ENCODE peak calls at places on chromosome 15, in six cellular contexts. B is mammary epithelial cell; L is ovary; Q is A673; S is cardiac muscle cell; P is CD8-positive, alpha-beta T cell. C is an unnamed sample. For H3K4me1, the result is how much of the 10 kb centered on the place peaks cover.

GRCh38 chr15:53446376-53446775 is 313.1 kb downstream of the WDR72 start:
- DNase-seq in Q (no peak), P (no peak), B (no peak), L (no peak), S (no peak), C (no peak)

GRCh38 chr15:40381818-40382529 is 547 bp upstream of the KNSTRN start:
- DNase-seq in B (no peak), L (no peak), P (no peak), S (no peak), Q (no peak), C (no peak)

GRCh38 chr15:67746022-67746421 is 79.3 kb upstream of the SKOR1 start:
- DNase-seq in P (no peak), B (peak), Q (no peak), S (no peak), L (no peak), C (no peak)

GRCh38 chr15:61871926-61872522 is 188.2 kb downstream of the VPS13C start:
- DNase-seq in B (no peak), S (peak), Q (peak), P (no peak), L (no peak), C (no peak)

GRCh38 chr15:81275711-81276417 is 48.1 kb downstream of the STARD5 start:
- DNase-seq in B (no peak), Q (no peak), P (no peak), L (no peak), S (no peak), C (no peak)

GRCh38 chr15:61916104-61916503 is 144.1 kb downstream of the VPS13C start:
- DNase-seq in Q (peak), L (no peak), P (no peak), S (peak), B (no peak), C (no peak)

GRCh38 chr15:43517354-43518072 is at the start of gene MAP1A:
- DNase-seq in Q (peak), S (peak), P (no peak), B (no peak), L (peak), C (peak)

GRCh38 chr15:81189583-81190283 is 6.9 kb upstream of the IL16 start:
- DNase-seq in S (no peak), P (no peak), Q (peak), B (peak), L (peak), C (no peak)

GRCh38 chr15:45180201-45180600 is 7.6 kb downstream of the SHF start:
- DNase-seq in S (no peak), L (no peak), P (no peak), Q (no peak), B (peak), C (no peak)

GRCh38 chr15:47870956-47871625 is 153.8 kb downstream of the SEMA6D start:
- DNase-seq in B (peak), Q (peak), L (no peak), P (no peak), S (no peak), C (no peak)

GRCh38 chr15:51132384-51133139 is 37.9 kb upstream of the TNFAIP8L3 start:
- DNase-seq in B (peak), P (no peak), Q (peak), S (peak), L (peak), C (peak)

GRCh38 chr15:67521770-67522568 is 1.0 kb downstream of the C15orf61 start:
- DNase-seq in S (no peak), L (no peak), Q (peak), B (peak), P (no peak), C (no peak)

GRCh38 chr15:69573815-69574472 is 121.3 kb downstream of the RPLP1 start:
- DNase-seq in L (no peak), S (no peak), B (no peak), Q (no peak), P (no peak), C (no peak)

GRCh38 chr15:96344120-96344705 is 13.7 kb downstream of the NR2F2 start:
- DNase-seq in P (no peak), S (no peak), Q (peak), L (no peak), B (no peak), C (no peak)

GRCh38 chr15:62560943-62561571 is 396.0 kb upstream of the C2CD4B start:
- DNase-seq in S (no peak), P (no peak), Q (no peak), L (no peak), B (no peak), C (no peak)

GRCh38 chr15:43775411-43775965 is 1.3 kb downstream of the ELL3 start:
- DNase-seq in S (peak), B (peak), Q (peak), P (no peak), L (peak), C (no peak)

GRCh38 chr15:57720861-57721260 is 14.3 kb downstream of the POLR2M start:
- DNase-seq in Q (no peak), P (no peak), L (no peak), B (no peak), S (no peak), C (no peak)

GRCh38 chr15:51931638-51932037 is 39.9 kb downstream of the LEO1 start:
- DNase-seq in Q (no peak), P (no peak), S (no peak), B (peak), L (no peak), C (no peak)

GRCh38 chr15:50137330-50137761 is 18.3 kb upstream of the ATP8B4 start:
- DNase-seq in Q (peak), L (no peak), S (no peak), B (peak), P (no peak), C (no peak)

GRCh38 chr15:68770206-68770605 is 50.5 kb downstream of the ANP32A start:
- DNase-seq in Q (no peak), S (no peak), P (no peak), L (no peak), B (no peak), C (no peak)

GRCh38 chr15:36589971-36590370 is 10.5 kb downstream of the CDIN1 start:
- DNase-seq in P (no peak), S (no peak), Q (no peak), B (no peak), L (no peak), C (no peak)

GRCh38 chr15:58475573-58476524 is 44.1 kb downstream of the LIPC start:
- DNase-seq in B (peak), P (no peak), L (no peak), S (no peak), Q (peak), C (no peak)

DNA sequence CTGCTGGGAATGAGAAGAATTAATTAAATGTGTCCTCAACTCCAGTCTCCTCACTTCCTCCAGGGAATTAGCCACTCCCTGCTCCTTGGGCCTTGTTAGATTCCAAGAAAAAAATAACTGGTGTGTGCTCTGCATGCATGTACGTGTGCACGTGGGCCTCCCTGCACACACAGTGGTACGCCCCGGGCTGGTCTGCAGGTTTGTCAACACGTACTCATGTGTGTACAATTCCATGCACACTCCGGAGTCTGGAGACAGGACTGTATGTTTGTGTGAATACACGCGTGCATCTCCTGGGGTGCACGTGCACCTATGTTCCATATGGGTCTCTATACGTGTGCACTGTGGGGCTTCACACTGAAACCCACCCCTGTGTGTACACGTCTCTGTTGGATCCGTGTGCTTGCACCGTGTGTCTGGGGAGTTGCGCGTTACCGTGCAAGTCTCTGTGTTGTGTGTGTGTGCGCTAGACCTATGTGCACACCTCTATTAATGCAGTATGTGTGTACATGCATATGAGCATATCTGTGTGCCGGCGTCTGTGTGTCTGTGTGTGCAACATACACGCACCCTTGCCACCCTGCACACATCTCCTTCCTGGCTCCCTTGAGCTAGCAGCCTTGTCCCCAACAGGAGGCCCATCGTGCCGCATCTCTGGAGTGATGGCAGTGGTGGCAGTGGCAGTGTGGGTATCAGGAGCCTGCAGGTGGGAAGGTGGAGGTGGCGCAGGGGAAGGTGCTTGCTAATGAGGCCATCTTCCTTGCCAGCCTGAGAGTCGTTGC is 210.1 kb downstream of the TBC1D2B start:
- DNase-seq in S (no peak), L (no peak), P (no peak), B (no peak), Q (no peak), C (peak)
- H3K27ac ChIP-seq in S (no peak), L (no peak), P (no peak), B (no peak), Q (no peak), C (no peak)

GRCh38 chr15:87959658-87960057 is 296.9 kb downstream of the NTRK3 start:
- DNase-seq in Q (no peak), L (no peak), S (no peak), P (no peak), B (no peak), C (no peak)

GRCh38 chr15:87967951-87968350 is 288.6 kb downstream of the NTRK3 start:
- DNase-seq in Q (no peak), B (peak), L (no peak), S (no peak), P (no peak), C (no peak)

GRCh38 chr15:87959080-87959479 is 297.5 kb downstream of the NTRK3 start:
- DNase-seq in L (no peak), B (no peak), S (no peak), P (no peak), Q (no peak), C (no peak)

GRCh38 chr15:87961851-87962816 is 294.4 kb downstream of the NTRK3 start:
- DNase-seq in Q (peak), L (no peak), S (no peak), P (no peak), B (no peak), C (no peak)
- H3K4me1 ChIP-seq in Q (under half), L (under half), S (under half), P (under half), B (under half), C (under half)

DNA sequence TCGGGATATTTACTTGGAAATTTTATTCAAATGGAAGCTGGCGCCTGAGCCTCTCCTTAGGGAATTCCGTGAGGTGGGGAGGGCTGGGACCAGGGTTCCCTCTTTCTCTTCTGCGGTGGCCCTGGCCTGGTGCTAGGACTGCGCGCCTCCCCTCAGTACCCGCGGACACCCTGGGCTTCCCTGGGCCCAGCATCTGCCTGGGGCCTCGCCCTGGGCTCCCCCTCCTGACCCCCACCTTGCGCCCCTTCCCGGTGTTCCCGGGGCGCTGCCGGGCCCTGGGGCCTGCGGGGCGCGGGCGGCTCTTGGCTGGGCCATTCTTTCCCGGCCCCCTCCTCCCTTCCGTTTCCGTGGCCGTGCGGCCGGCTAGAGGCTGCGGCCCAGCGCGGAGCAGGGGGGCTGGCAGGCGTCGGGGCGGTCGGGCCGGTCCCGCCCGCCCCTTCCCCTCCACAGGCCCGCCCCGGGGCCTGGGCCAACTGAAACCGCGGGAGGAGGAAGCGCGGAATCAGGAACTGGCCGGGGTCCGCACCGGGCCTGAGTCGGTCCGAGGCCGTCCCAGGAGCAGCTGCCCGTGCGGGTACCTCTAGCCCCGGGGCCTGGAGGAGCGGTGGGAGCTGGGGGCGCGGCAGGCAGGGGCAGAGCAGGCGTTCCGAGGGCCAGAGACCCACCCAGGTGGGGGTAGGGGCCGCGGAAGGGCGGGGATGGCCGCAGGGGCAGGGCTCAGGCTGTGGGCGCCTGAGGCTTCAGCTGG is at the start of gene FES:
- DNase-seq in Q (no peak), P (no peak), L (peak), S (peak), B (no peak), C (peak)
- H3K27ac ChIP-seq in Q (peak), P (no peak), L (peak), S (no peak), B (no peak), C (peak)

GRCh38 chr15:34648335-34648631 is 64.8 kb upstream of the GOLGA8B start:
- DNase-seq in L (no peak), B (no peak), Q (no peak), S (no peak), P (no peak), C (no peak)
- H3K4me1 ChIP-seq in L (under half), B (under half), Q (under half), S (under half), P (under half), C (under half)